ENCODE peak calls at places on chromosomes 5 and 9, in four cellular contexts. M, Y, I and U are unnamed samples.

GRCh38 chr9:38119570-38119969 is 50.5 kb upstream of the SHB start:
- DNase-seq in M (no peak), I (no peak), Y (no peak), U (no peak)

GRCh38 chr5:135457424-135458071 is 5.4 kb upstream of the TIFAB start:
- DNase-seq in M (no peak), I (no peak), Y (peak; percentile 17), U (peak; percentile 15)

GRCh38 chr9:20898885-20899554 is 132.4 kb downstream of the HACD4 start:
- DNase-seq in Y (no peak), M (no peak), I (no peak), U (no peak)

GRCh38 chr9:137225701-137226331 is 842 bp downstream of the CYSRT1 start:
- DNase-seq in Y (no peak), I (no peak), M (no peak), U (no peak)

GRCh38 chr9:33468215-33468730 is 5.5 kb downstream of the NOL6 start:
- DNase-seq in M (no peak), Y (no peak), I (no peak), U (no peak)

GRCh38 chr5:140342287-140342686 is 4.1 kb downstream of the HBEGF start:
- DNase-seq in I (no peak), Y (no peak), M (no peak), U (no peak)

GRCh38 chr9:69809304-69809863 is 11.2 kb upstream of the CFAP95 start:
- DNase-seq in I (no peak), M (no peak), Y (no peak), U (no peak)

GRCh38 chr5:179530069-179530998 is 20.0 kb upstream of the RUFY1 start:
- DNase-seq in I (no peak), Y (peak; percentile 22), M (no peak), U (no peak)

GRCh38 chr5:41978686-41979085 is 53.6 kb downstream of the FBXO4 start:
- DNase-seq in M (peak; percentile 62), I (no peak), Y (no peak), U (no peak)

GRCh38 chr9:127921592-127922120 is 4.8 kb upstream of the ST6GALNAC4 start:
- DNase-seq in M (no peak), Y (peak; percentile 65), I (no peak), U (peak; percentile 53)

GRCh38 chr5:125326114-125326513 is 579.7 kb upstream of the ZNF608 start:
- DNase-seq in I (no peak), Y (no peak), M (peak; percentile 41), U (peak; percentile 54)

GRCh38 chr5:34043099-34043876 is at the start of gene C1QTNF3:
- DNase-seq in M (no peak), Y (no peak), I (no peak), U (no peak)

GRCh38 chr9:33467526-33467925 is 6.2 kb downstream of the NOL6 start:
- DNase-seq in Y (no peak), I (no peak), M (no peak), U (no peak)

GRCh38 chr5:68930139-68930538 is 163.7 kb upstream of the SLC30A5 start:
- DNase-seq in I (no peak), Y (no peak), M (no peak), U (no peak)

GRCh38 chr5:14749579-14750091 is 85.1 kb downstream of the OTULIN start:
- DNase-seq in I (no peak), Y (no peak), M (no peak), U (no peak)

GRCh38 chr5:6545770-6546690 is 86.8 kb downstream of the NSUN2 start:
- DNase-seq in M (no peak), Y (no peak), I (no peak), U (no peak)

GRCh38 chr5:171137768-171138540 is 171.1 kb upstream of the TLX3 start:
- DNase-seq in I (no peak), Y (no peak), M (no peak), U (no peak)

GRCh38 chr5:95728494-95729114 is 2.5 kb upstream of the RHOBTB3 start:
- DNase-seq in M (no peak), Y (no peak), I (no peak), U (no peak)

GRCh38 chr9:124941689-124942561 is 1.0 kb upstream of the GOLGA1 start:
- DNase-seq in I (peak; percentile 21), Y (peak; percentile 43), M (peak; percentile 14), U (no peak)

GRCh38 chr9:112789493-112789892 is 38.9 kb downstream of the SNX30 start:
- DNase-seq in Y (no peak), I (no peak), M (peak; percentile 24), U (no peak)

GRCh38 chr9:16138961-16139441 is 586.2 kb downstream of the CCDC171 start:
- DNase-seq in Y (no peak), M (no peak), I (no peak), U (no peak)

GRCh38 chr5:124871299-124871698 is 124.9 kb upstream of the ZNF608 start:
- DNase-seq in I (no peak), M (no peak), Y (no peak), U (peak; percentile 2)

GRCh38 chr5:111932628-111933027 is 175.6 kb upstream of the NREP start:
- DNase-seq in Y (no peak), I (no peak), M (peak; percentile 83), U (no peak)

GRCh38 chr9:4689687-4690104 is 10.3 kb downstream of the CDC37L1 start:
- DNase-seq in M (no peak), Y (no peak), I (no peak), U (no peak)

GRCh38 chr5:167920589-167920988 is 370.9 kb upstream of the WWC1 start:
- DNase-seq in Y (no peak), I (no peak), M (no peak), U (no peak)

GRCh38 chr9:105385372-105385985 is 62.4 kb upstream of the FSD1L start:
- DNase-seq in M (no peak), I (no peak), Y (no peak), U (no peak)

GRCh38 chr9:20854444-20854843 is 170.4 kb downstream of the FOCAD start:
- DNase-seq in I (no peak), Y (no peak), M (no peak), U (no peak)

GRCh38 chr5:170427672-170428236 is 38.6 kb upstream of the KCNMB1 start:
- DNase-seq in I (no peak), Y (no peak), M (no peak), U (peak; percentile 89)

GRCh38 chr5:40679998-40680681 is 425 bp downstream of the PTGER4 start:
- DNase-seq in Y (no peak), M (no peak), I (no peak), U (no peak)

GRCh38 chr5:83101514-83101913 is 24.2 kb downstream of the XRCC4 start:
- DNase-seq in Y (no peak), M (no peak), I (no peak), U (no peak)

GRCh38 chr5:144832416-144832815 is 661.7 kb downstream of the KCTD16 start:
- DNase-seq in M (no peak), Y (no peak), I (no peak), U (no peak)

GRCh38 chr5:83472213-83472507 is 616 bp downstream of the VCAN start:
- DNase-seq in Y (no peak), M (no peak), I (no peak), U (no peak)

GRCh38 chr9:79012561-79012960 is 559.2 kb upstream of the TLE4 start:
- DNase-seq in Y (no peak), M (no peak), I (peak; percentile 55), U (no peak)

GRCh38 chr5:132010645-132011560 is 555 bp downstream of the ACSL6 start:
- DNase-seq in I (no peak), M (no peak), Y (no peak), U (no peak)